ENCODE peak calls at places on chromosomes 12 and 14, in nine cellular contexts. One of them, this sample, is unnamed.

GRCh38 chr14:103624860-103625259 is 4.2 kb upstream of the KLC1 start:
- DNase-seq in amygdala: no peak
- DNase-seq in astrocyte of the cerebellum: no peak
- DNase-seq in NCI-H748 treated with DMSO at 0.1 percent for 48 hours: no peak
- DNase-seq in HFFc6: peak
- DNase-seq in pancreas: peak
- DNase-seq in AG09319: peak
- DNase-seq in NCI-H1092 treated with DMSO at 0.1 percent for 48 hours: no peak
- DNase-seq in A549: peak
- DNase-seq in this sample: no peak

GRCh38 chr14:32565256-32565655 is 236.2 kb downstream of the AKAP6 start:
- DNase-seq in astrocyte of the cerebellum: no peak
- DNase-seq in amygdala: no peak
- DNase-seq in AG09319: no peak
- DNase-seq in HFFc6: no peak
- DNase-seq in NCI-H748 treated with DMSO at 0.1 percent for 48 hours: no peak
- DNase-seq in NCI-H1092 treated with DMSO at 0.1 percent for 48 hours: peak
- DNase-seq in A549: no peak
- DNase-seq in pancreas: no peak
- DNase-seq in this sample: no peak

GRCh38 chr12:14239350-14239934 is 126.0 kb upstream of the ATF7IP start:
- DNase-seq in AG09319: no peak
- DNase-seq in A549: no peak
- DNase-seq in HFFc6: no peak
- DNase-seq in pancreas: no peak
- DNase-seq in NCI-H748 treated with DMSO at 0.1 percent for 48 hours: no peak
- DNase-seq in amygdala: no peak
- DNase-seq in NCI-H1092 treated with DMSO at 0.1 percent for 48 hours: no peak
- DNase-seq in astrocyte of the cerebellum: no peak
- DNase-seq in this sample: no peak

GRCh38 chr14:24233538-24233866 is 773 bp downstream of the GMPR2 start:
- DNase-seq in A549: no peak
- DNase-seq in NCI-H748 treated with DMSO at 0.1 percent for 48 hours: no peak
- DNase-seq in HFFc6: no peak
- DNase-seq in AG09319: no peak
- DNase-seq in astrocyte of the cerebellum: no peak
- DNase-seq in amygdala: no peak
- DNase-seq in pancreas: no peak
- DNase-seq in NCI-H1092 treated with DMSO at 0.1 percent for 48 hours: no peak
- DNase-seq in this sample: no peak

GRCh38 chr12:15193927-15194326 is 27.3 kb downstream of the RERG start:
- DNase-seq in AG09319: no peak
- DNase-seq in NCI-H1092 treated with DMSO at 0.1 percent for 48 hours: no peak
- DNase-seq in A549: no peak
- DNase-seq in astrocyte of the cerebellum: no peak
- DNase-seq in NCI-H748 treated with DMSO at 0.1 percent for 48 hours: no peak
- DNase-seq in pancreas: no peak
- DNase-seq in HFFc6: no peak
- DNase-seq in amygdala: no peak
- DNase-seq in this sample: no peak

GRCh38 chr14:24080888-24081738 is 9.8 kb downstream of the CPNE6 start:
- DNase-seq in NCI-H748 treated with DMSO at 0.1 percent for 48 hours: peak
- DNase-seq in AG09319: no peak
- DNase-seq in amygdala: no peak
- DNase-seq in pancreas: peak
- DNase-seq in NCI-H1092 treated with DMSO at 0.1 percent for 48 hours: peak
- DNase-seq in A549: peak
- DNase-seq in astrocyte of the cerebellum: no peak
- DNase-seq in HFFc6: no peak
- DNase-seq in this sample: peak

GRCh38 chr12:15592934-15593333 is 196.3 kb downstream of the EPS8 start:
- DNase-seq in HFFc6: no peak
- DNase-seq in NCI-H748 treated with DMSO at 0.1 percent for 48 hours: no peak
- DNase-seq in AG09319: no peak
- DNase-seq in A549: no peak
- DNase-seq in amygdala: no peak
- DNase-seq in pancreas: no peak
- DNase-seq in NCI-H1092 treated with DMSO at 0.1 percent for 48 hours: no peak
- DNase-seq in astrocyte of the cerebellum: no peak
- DNase-seq in this sample: no peak

GRCh38 chr12:51846911-51847829 is 1.3 kb downstream of the FIGNL2 start:
- DNase-seq in HFFc6: no peak
- DNase-seq in NCI-H748 treated with DMSO at 0.1 percent for 48 hours: peak
- DNase-seq in astrocyte of the cerebellum: no peak
- DNase-seq in NCI-H1092 treated with DMSO at 0.1 percent for 48 hours: no peak
- DNase-seq in pancreas: peak
- DNase-seq in A549: peak
- DNase-seq in AG09319: no peak
- DNase-seq in amygdala: no peak
- DNase-seq in this sample: peak

GRCh38 chr14:99816217-99816616 is 23.0 kb downstream of the EML1 start:
- DNase-seq in pancreas: no peak
- DNase-seq in NCI-H1092 treated with DMSO at 0.1 percent for 48 hours: no peak
- DNase-seq in HFFc6: no peak
- DNase-seq in AG09319: no peak
- DNase-seq in NCI-H748 treated with DMSO at 0.1 percent for 48 hours: no peak
- DNase-seq in amygdala: no peak
- DNase-seq in astrocyte of the cerebellum: no peak
- DNase-seq in A549: no peak
- DNase-seq in this sample: no peak

GRCh38 chr14:99128185-99128584 is 143.8 kb downstream of the BCL11B start:
- DNase-seq in HFFc6: no peak
- DNase-seq in A549: no peak
- DNase-seq in NCI-H748 treated with DMSO at 0.1 percent for 48 hours: no peak
- DNase-seq in pancreas: no peak
- DNase-seq in NCI-H1092 treated with DMSO at 0.1 percent for 48 hours: no peak
- DNase-seq in astrocyte of the cerebellum: no peak
- DNase-seq in amygdala: no peak
- DNase-seq in AG09319: no peak
- DNase-seq in this sample: no peak

GRCh38 chr14:53183611-53184010 is 30.5 kb upstream of the DDHD1 start:
- DNase-seq in HFFc6: peak
- DNase-seq in NCI-H748 treated with DMSO at 0.1 percent for 48 hours: no peak
- DNase-seq in astrocyte of the cerebellum: peak
- DNase-seq in NCI-H1092 treated with DMSO at 0.1 percent for 48 hours: no peak
- DNase-seq in AG09319: no peak
- DNase-seq in A549: no peak
- DNase-seq in pancreas: no peak
- DNase-seq in amygdala: no peak
- DNase-seq in this sample: no peak

GRCh38 chr12:114416028-114416427 is 10.1 kb upstream of the TBX5 start:
- DNase-seq in A549: no peak
- DNase-seq in pancreas: no peak
- DNase-seq in astrocyte of the cerebellum: no peak
- DNase-seq in amygdala: no peak
- DNase-seq in HFFc6: no peak
- DNase-seq in AG09319: no peak
- DNase-seq in NCI-H748 treated with DMSO at 0.1 percent for 48 hours: no peak
- DNase-seq in NCI-H1092 treated with DMSO at 0.1 percent for 48 hours: no peak
- DNase-seq in this sample: no peak

GRCh38 chr12:25186788-25187397 is 8.1 kb downstream of the DNAI7 start:
- DNase-seq in amygdala: no peak
- DNase-seq in astrocyte of the cerebellum: peak
- DNase-seq in AG09319: no peak
- DNase-seq in HFFc6: no peak
- DNase-seq in pancreas: no peak
- DNase-seq in NCI-H1092 treated with DMSO at 0.1 percent for 48 hours: no peak
- DNase-seq in A549: no peak
- DNase-seq in NCI-H748 treated with DMSO at 0.1 percent for 48 hours: no peak
- DNase-seq in this sample: no peak

GRCh38 chr12:69435644-69436043 is 34.5 kb upstream of the FRS2 start:
- DNase-seq in NCI-H1092 treated with DMSO at 0.1 percent for 48 hours: no peak
- DNase-seq in NCI-H748 treated with DMSO at 0.1 percent for 48 hours: no peak
- DNase-seq in astrocyte of the cerebellum: peak
- DNase-seq in HFFc6: no peak
- DNase-seq in pancreas: no peak
- DNase-seq in AG09319: no peak
- DNase-seq in amygdala: no peak
- DNase-seq in A549: no peak
- DNase-seq in this sample: no peak

GRCh38 chr12:132428872-132429121 is 61.2 kb upstream of the FBRSL1 start:
- DNase-seq in A549: no peak
- DNase-seq in amygdala: no peak
- DNase-seq in astrocyte of the cerebellum: no peak
- DNase-seq in pancreas: no peak
- DNase-seq in NCI-H1092 treated with DMSO at 0.1 percent for 48 hours: peak
- DNase-seq in HFFc6: no peak
- DNase-seq in NCI-H748 treated with DMSO at 0.1 percent for 48 hours: no peak
- DNase-seq in AG09319: no peak
- DNase-seq in this sample: no peak

GRCh38 chr14:93800038-93800937 is 12.0 kb upstream of the PRIMA1 start:
- DNase-seq in NCI-H748 treated with DMSO at 0.1 percent for 48 hours: no peak
- DNase-seq in AG09319: no peak
- DNase-seq in HFFc6: no peak
- DNase-seq in amygdala: no peak
- DNase-seq in astrocyte of the cerebellum: no peak
- DNase-seq in pancreas: no peak
- DNase-seq in NCI-H1092 treated with DMSO at 0.1 percent for 48 hours: no peak
- DNase-seq in A549: no peak
- DNase-seq in this sample: no peak

GRCh38 chr12:122861586-122861970 is 26.3 kb downstream of the HIP1R start:
- DNase-seq in NCI-H748 treated with DMSO at 0.1 percent for 48 hours: no peak
- DNase-seq in amygdala: no peak
- DNase-seq in pancreas: peak
- DNase-seq in astrocyte of the cerebellum: no peak
- DNase-seq in A549: no peak
- DNase-seq in NCI-H1092 treated with DMSO at 0.1 percent for 48 hours: no peak
- DNase-seq in HFFc6: no peak
- DNase-seq in AG09319: no peak
- DNase-seq in this sample: no peak

GRCh38 chr14:96105921-96106441 is 66.8 kb downstream of the C14orf132 start:
- DNase-seq in pancreas: peak
- DNase-seq in NCI-H748 treated with DMSO at 0.1 percent for 48 hours: no peak
- DNase-seq in amygdala: no peak
- DNase-seq in HFFc6: no peak
- DNase-seq in NCI-H1092 treated with DMSO at 0.1 percent for 48 hours: peak
- DNase-seq in AG09319: no peak
- DNase-seq in A549: no peak
- DNase-seq in astrocyte of the cerebellum: no peak
- DNase-seq in this sample: no peak

GRCh38 chr14:58637391-58638230 is at the start of gene DACT1:
- DNase-seq in astrocyte of the cerebellum: peak
- DNase-seq in NCI-H748 treated with DMSO at 0.1 percent for 48 hours: peak
- DNase-seq in pancreas: peak
- DNase-seq in amygdala: peak
- DNase-seq in HFFc6: peak
- DNase-seq in AG09319: peak
- DNase-seq in A549: peak
- DNase-seq in NCI-H1092 treated with DMSO at 0.1 percent for 48 hours: no peak
- DNase-seq in this sample: peak

This sample was measured in activated CD8-positive, alpha-beta memory T cell treated with anti-CD3 and anti-CD28 coated beads, Interleukin-2, amount 50 U/mL, for 48 hours.